ENCODE peak calls at places on chromosomes 5 and 9, in five cellular contexts. Z, P, H, K and O are unnamed samples.
A peak's percentile ranks its signal among the peaks of the same experiment; 100 is the strongest.

GRCh38 chr5:127562252-127562651 is 44.8 kb downstream of the PRRC1 start:
- DNase-seq in H (no peak), Z (no peak), K (no peak), P (peak; percentile 73), O (no peak)

GRCh38 chr5:81825237-81825636 is 74.3 kb upstream of the SSBP2 start:
- DNase-seq in H (no peak), K (peak; percentile 28), Z (peak; percentile 21), P (no peak), O (peak; percentile 60)

GRCh38 chr5:91272858-91273257 is 110.3 kb downstream of the ARRDC3 start:
- DNase-seq in Z (no peak), K (no peak), H (peak; percentile 82), P (no peak), O (no peak)

GRCh38 chr9:18493361-18494015 is 19.5 kb downstream of the ADAMTSL1 start:
- DNase-seq in K (no peak), Z (no peak), H (no peak), P (no peak), O (no peak)

GRCh38 chr5:98933446-98934072 is 4.8 kb upstream of the CHD1 start:
- DNase-seq in K (no peak), Z (no peak), H (no peak), P (no peak), O (no peak)

GRCh38 chr5:81428446-81428845 is 34.5 kb upstream of the ACOT12 start:
- DNase-seq in H (no peak), K (peak; percentile 35), P (no peak), Z (no peak), O (no peak)

GRCh38 chr9:121498487-121499176 is 1.0 kb downstream of the GGTA1 start:
- DNase-seq in Z (peak; percentile 55), K (peak; percentile 41), H (no peak), P (peak; percentile 51), O (no peak)

GRCh38 chr9:135890896-135891631 is 16.3 kb downstream of the CAMSAP1 start:
- DNase-seq in H (no peak), P (no peak), K (no peak), Z (no peak), O (no peak)

GRCh38 chr5:180806351-180807011 is 3.9 kb upstream of the MGAT1 start:
- DNase-seq in K (no peak), H (peak; percentile 31), Z (no peak), P (no peak), O (no peak)

GRCh38 chr9:86660146-86660545 is 287.2 kb downstream of the GAS1 start:
- DNase-seq in K (peak; percentile 66), Z (no peak), P (no peak), H (no peak), O (no peak)

GRCh38 chr5:177367981-177368960 is 10.5 kb downstream of the RGS14 start:
- DNase-seq in P (peak; percentile 60), K (no peak), H (no peak), Z (no peak), O (no peak)

GRCh38 chr5:124662261-124662781 is 84.1 kb downstream of the ZNF608 start:
- DNase-seq in P (peak; percentile 45), H (no peak), K (no peak), Z (peak; percentile 27), O (no peak)

GRCh38 chr5:111453290-111453689 is 59.0 kb downstream of the STARD4 start:
- DNase-seq in K (no peak), Z (no peak), P (no peak), H (no peak), O (no peak)

GRCh38 chr9:130069048-130069447 is 15.3 kb downstream of the GPR107 start:
- DNase-seq in K (no peak), Z (no peak), H (no peak), P (no peak), O (no peak)

GRCh38 chr9:115522928-115523327 is 405.0 kb upstream of the TNC start:
- DNase-seq in H (no peak), P (no peak), Z (no peak), K (no peak), O (no peak)

GRCh38 chr9:115524467-115525059 is 406.6 kb upstream of the TNC start:
- DNase-seq in K (peak; percentile 82), P (peak; percentile 81), H (peak; percentile 39), Z (peak; percentile 38), O (peak; percentile 47)

GRCh38 chr9:115517335-115518075 is 399.5 kb upstream of the TNC start:
- DNase-seq in H (no peak), K (peak; percentile 12), P (no peak), Z (no peak), O (no peak)

GRCh38 chr9:115525438-115526058 is 407.6 kb upstream of the TNC start:
- DNase-seq in K (no peak), Z (no peak), P (no peak), H (no peak), O (no peak)

DNA sequence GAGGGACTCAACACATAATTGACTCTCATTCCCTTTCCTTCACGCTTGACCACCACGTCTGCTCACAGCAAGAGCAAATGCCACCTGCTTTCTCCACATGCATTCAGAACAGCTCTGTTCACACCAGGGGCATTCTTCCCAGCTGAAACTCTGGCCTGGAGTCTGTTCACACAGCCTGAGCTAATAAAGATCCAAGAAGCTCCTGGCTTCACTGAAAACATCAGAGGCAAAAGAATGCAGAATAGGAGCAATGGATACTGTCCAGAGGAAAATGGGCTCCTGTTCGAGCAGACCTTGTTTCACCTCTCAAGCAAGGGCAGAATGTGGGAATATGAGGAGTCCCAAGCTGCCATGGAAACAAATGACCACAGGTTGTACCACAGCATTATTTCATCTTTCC is 402.7 kb upstream of the TNC start:
- DNase-seq in H (no peak), P (no peak), Z (no peak), K (no peak), O (no peak)
- H3K4me3 ChIP-seq in H (no peak overlapping the region), P (no peak overlapping the region), Z (no peak overlapping the region), K (no peak overlapping the region), O (no peak overlapping the region)

GRCh38 chr5:132464155-132464939 is 26.2 kb downstream of the IRF1 start:
- DNase-seq in P (peak; percentile 52), H (peak; percentile 83), K (peak; percentile 45), Z (no peak), O (no peak)
- TF ChIP-seq CTCF in P (no peak), H (peak; percentile 23), K (peak; percentile 49), Z (no peak), O (peak; percentile 15)

GRCh38 chr5:69492391-69493234 is at the start of gene OCLN:
- DNase-seq in H (peak; percentile 68), P (peak; percentile 95), Z (peak; percentile 87), K (no peak), O (no peak)

GRCh38 chr5:69493235-69493925 is 790 bp downstream of the OCLN start:
- DNase-seq in Z (peak; percentile 56), K (no peak), H (peak; percentile 26), P (peak; percentile 63), O (no peak)

GRCh38 chr5:69491838-69492390 is 676 bp upstream of the OCLN start:
- DNase-seq in P (peak; percentile 11), Z (peak; percentile 12), H (no peak), K (no peak), O (no peak)

GRCh38 chr5:69497006-69497520 is 4.5 kb downstream of the OCLN start:
- DNase-seq in P (no peak), Z (no peak), K (no peak), H (no peak), O (no peak)

GRCh38 chr5:69494481-69494880 is 1.9 kb downstream of the OCLN start:
- DNase-seq in K (no peak), P (peak; percentile 11), Z (no peak), H (no peak), O (no peak)
- H3K4me3 ChIP-seq in K (no peak overlapping the region), P (peak overlapping the region; percentile 96), Z (peak overlapping the region; percentile 95), H (no peak overlapping the region), O (no peak overlapping the region)

DNA sequence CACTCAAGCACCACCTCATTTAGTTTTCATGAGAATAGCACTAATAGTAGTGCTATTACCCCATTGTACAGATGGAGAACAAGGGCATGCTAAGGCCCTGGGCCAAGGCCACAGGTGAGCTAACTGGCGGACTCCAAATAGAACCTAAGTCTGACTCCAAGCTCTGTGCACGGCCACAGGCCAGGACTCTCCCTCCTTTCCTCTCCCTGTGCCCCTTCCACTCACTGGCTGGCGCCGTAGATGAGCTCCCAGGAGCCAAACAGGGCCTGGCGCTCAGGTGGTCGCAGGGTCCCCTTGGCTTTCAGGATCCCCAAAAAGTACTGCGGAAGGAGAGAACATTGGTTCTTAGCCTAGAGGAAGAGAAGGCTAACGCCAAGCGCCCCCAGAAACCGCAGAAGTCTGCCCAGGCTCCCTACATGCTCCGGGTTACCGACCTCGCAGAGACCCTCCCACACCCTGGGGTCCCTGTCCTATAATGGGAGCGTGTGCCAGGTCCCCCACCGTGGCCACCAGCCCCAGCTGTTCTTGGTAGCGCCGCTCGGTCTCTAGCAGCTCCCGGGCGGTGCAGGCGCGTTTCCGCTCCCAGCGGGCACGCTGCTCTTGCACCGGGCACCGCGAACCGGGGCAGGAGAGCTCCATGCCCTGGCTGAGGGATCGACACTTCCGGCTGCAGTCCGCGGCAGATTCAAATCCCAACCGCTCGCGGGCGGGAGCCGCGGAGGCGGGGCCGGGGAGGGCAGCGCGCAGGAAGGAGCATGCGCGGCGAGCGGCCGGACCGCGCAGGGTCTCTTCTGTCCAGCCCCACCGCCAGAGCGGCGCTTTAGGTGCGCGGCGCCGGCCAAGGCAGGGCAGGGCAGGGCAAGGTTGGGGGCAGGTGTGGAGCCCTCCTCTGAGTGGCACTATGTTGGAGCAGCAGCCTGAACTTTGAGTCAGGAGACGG is at the start of gene ARHGEF39:
- DNase-seq in P (peak; percentile 97), H (peak; percentile 78), Z (peak; percentile 94), K (peak; percentile 79), O (no peak)
- TF ChIP-seq CTCF in P (peak; percentile 79), H (peak; percentile 37), Z (peak; percentile 47), K (peak; percentile 21), O (peak; percentile 18)

DNA sequence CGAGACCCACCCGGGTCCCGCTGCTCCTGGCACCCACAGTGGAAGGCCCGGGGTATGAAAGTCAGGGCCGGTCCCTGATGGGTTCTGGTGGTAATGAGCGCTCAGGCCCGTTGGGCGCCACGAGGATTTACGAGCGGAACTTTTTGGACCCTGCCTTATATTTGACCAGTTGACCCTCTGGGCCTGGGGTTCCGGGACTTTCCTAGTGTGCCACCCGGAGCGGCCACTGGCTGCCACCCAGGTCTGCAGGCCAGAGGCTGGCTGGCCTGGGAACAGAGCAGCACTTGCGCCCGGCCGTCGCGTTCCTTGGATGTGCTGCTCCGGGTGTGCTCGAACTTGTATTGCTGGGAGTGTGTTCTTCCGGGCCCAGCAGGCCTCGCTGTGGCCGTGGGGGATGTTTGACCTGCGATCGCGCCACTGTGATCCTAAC is 1.0 kb downstream of the F2RL1 start:
- DNase-seq in H (no peak), P (peak; percentile 43), K (peak; percentile 27), Z (peak; percentile 47), O (no peak)
- H3K4me3 ChIP-seq in H (no peak overlapping the region), P (peak overlapping the region; percentile 98), K (peak overlapping the region; percentile 98), Z (peak overlapping the region; percentile 88), O (peak overlapping the region; percentile 77)

DNA sequence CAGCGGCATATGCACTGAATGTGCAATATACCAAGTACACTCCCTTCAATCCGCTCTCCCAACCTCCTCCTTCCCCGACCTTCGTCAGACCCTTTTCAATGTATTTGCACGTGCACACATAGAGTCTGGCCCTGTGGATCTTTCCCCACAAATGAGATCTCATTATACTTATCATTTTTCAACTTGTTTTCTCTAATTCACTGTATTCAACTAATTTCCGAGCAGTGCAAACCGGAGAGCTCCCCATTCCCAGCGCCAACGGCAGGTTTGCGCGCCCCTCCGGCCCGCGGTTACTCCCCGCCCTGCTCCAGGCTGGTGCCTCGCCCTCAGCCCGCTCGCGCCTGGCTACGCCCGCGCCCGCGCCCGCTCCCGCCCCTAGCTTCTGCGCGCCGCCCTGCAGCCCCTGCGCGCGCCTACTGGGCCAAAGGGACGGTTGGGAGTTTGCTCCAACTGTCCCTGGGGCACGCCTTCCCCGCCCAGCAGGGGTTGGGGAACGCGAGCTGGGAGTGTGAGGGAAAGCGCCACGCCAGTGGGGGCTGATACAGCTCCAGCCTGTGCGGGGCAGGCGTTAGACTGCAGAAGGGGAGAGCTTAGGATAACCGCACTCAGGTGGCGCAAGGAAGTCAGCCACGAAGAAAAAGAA is 3.3 kb upstream of the CDC20B start:
- DNase-seq in Z (peak; percentile 73), K (peak; percentile 24), H (peak; percentile 54), P (peak; percentile 93), O (no peak)
- TF ChIP-seq CTCF in Z (no peak), K (no peak), H (peak; percentile 21), P (no peak), O (peak; percentile 12)

GRCh38 chr9:34686732-34687131 is 4.3 kb downstream of the CCL19 start:
- DNase-seq in Z (no peak), H (no peak), K (no peak), P (no peak), O (no peak)
- H3K4me3 ChIP-seq in Z (no peak overlapping the region), H (no peak overlapping the region), K (no peak overlapping the region), P (no peak overlapping the region), O (no peak overlapping the region)